ENCODE peak calls at places on chromosomes 2 and 18, in six cellular contexts. One of them, this sample, is unnamed.

GRCh38 chr18:46531472-46531871 is 125.5 kb downstream of the LOXHD1 start:
- DNase-seq in AG04450: no peak
- DNase-seq in HL-60: no peak
- DNase-seq in sigmoid colon: no peak
- DNase-seq in pancreas: no peak
- DNase-seq in Peyer's patch: no peak
- DNase-seq in this sample: no peak

GRCh38 chr18:3340682-3341097 is 78.8 kb downstream of the MYL12B start:
- DNase-seq in AG04450: no peak
- DNase-seq in HL-60: no peak
- DNase-seq in sigmoid colon: no peak
- DNase-seq in pancreas: no peak
- DNase-seq in Peyer's patch: no peak
- DNase-seq in this sample: peak

GRCh38 chr2:202007015-202008011 is 26.3 kb upstream of the FZD7 start:
- DNase-seq in AG04450: no peak
- DNase-seq in HL-60: no peak
- DNase-seq in sigmoid colon: no peak
- DNase-seq in pancreas: no peak
- DNase-seq in Peyer's patch: no peak
- DNase-seq in this sample: no peak

GRCh38 chr2:233355916-233356315 is 1.6 kb downstream of the DGKD start:
- DNase-seq in AG04450: no peak
- DNase-seq in HL-60: no peak
- DNase-seq in sigmoid colon: no peak
- DNase-seq in pancreas: no peak
- DNase-seq in Peyer's patch: no peak
- DNase-seq in this sample: no peak

GRCh38 chr2:145339646-145340045 is 819.7 kb upstream of the ZEB2 start:
- DNase-seq in AG04450: no peak
- DNase-seq in HL-60: no peak
- DNase-seq in sigmoid colon: no peak
- DNase-seq in pancreas: no peak
- DNase-seq in Peyer's patch: no peak
- DNase-seq in this sample: no peak

GRCh38 chr2:240925576-240926515 is 19.7 kb downstream of the CROCC2 start:
- DNase-seq in AG04450: no peak
- DNase-seq in HL-60: no peak
- DNase-seq in sigmoid colon: peak
- DNase-seq in pancreas: no peak
- DNase-seq in Peyer's patch: peak
- DNase-seq in this sample: no peak

GRCh38 chr2:209472386-209472832 is 48.6 kb downstream of the MAP2 start:
- DNase-seq in AG04450: no peak
- DNase-seq in HL-60: peak
- DNase-seq in sigmoid colon: no peak
- DNase-seq in pancreas: no peak
- DNase-seq in Peyer's patch: no peak
- DNase-seq in this sample: no peak

GRCh38 chr2:147083661-147084060 is 761.2 kb upstream of the ACVR2A start:
- DNase-seq in AG04450: no peak
- DNase-seq in HL-60: no peak
- DNase-seq in sigmoid colon: no peak
- DNase-seq in pancreas: no peak
- DNase-seq in Peyer's patch: no peak
- DNase-seq in this sample: no peak

GRCh38 chr2:52895726-52896340 is 871.8 kb upstream of the CHAC2 start:
- DNase-seq in AG04450: no peak
- DNase-seq in HL-60: no peak
- DNase-seq in sigmoid colon: no peak
- DNase-seq in pancreas: no peak
- DNase-seq in Peyer's patch: no peak
- DNase-seq in this sample: no peak

GRCh38 chr2:132911726-132912724 is 242.0 kb upstream of the LYPD1 start:
- DNase-seq in AG04450: peak
- DNase-seq in HL-60: no peak
- DNase-seq in sigmoid colon: no peak
- DNase-seq in pancreas: no peak
- DNase-seq in Peyer's patch: no peak
- DNase-seq in this sample: no peak

GRCh38 chr2:149716687-149717086 is 129.1 kb upstream of the MMADHC start:
- DNase-seq in AG04450: no peak
- DNase-seq in HL-60: no peak
- DNase-seq in sigmoid colon: no peak
- DNase-seq in pancreas: no peak
- DNase-seq in Peyer's patch: no peak
- DNase-seq in this sample: no peak

DNA sequence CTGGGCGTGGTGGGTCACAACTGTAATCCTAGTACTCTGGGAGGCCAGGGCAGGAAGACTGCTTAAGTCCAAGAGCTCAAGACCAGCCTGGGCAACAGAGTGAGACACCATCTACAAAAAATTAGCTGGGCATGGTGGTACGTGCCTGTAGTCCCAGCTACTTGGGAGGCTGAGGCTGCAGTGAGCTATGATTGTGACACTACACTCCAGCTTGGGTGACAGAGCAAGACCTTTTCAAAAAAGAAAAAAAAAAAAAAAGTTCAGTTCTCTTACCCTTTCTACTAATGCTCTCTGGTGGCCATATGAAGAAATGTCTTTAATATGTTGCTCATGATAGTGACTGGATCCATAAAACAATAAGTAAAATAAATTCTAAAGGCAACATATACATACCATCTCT is 14.9 kb downstream of the TYW5 start:
- DNase-seq in AG04450: no peak
- DNase-seq in HL-60: peak
- DNase-seq in sigmoid colon: no peak
- DNase-seq in pancreas: no peak
- DNase-seq in Peyer's patch: no peak
- DNase-seq in this sample: no peak
- TF ChIP-seq CTCF in AG04450: peak
- TF ChIP-seq CTCF in HL-60: no peak
- TF ChIP-seq CTCF in sigmoid colon: no peak
- TF ChIP-seq CTCF in pancreas: no peak
- TF ChIP-seq CTCF in Peyer's patch: peak
- TF ChIP-seq CTCF in this sample: peak

GRCh38 chr2:54454548-54454921 is 1.6 kb upstream of the SPTBN1 start:
- DNase-seq in AG04450: no peak
- DNase-seq in HL-60: no peak
- DNase-seq in sigmoid colon: no peak
- DNase-seq in pancreas: no peak
- DNase-seq in Peyer's patch: no peak
- DNase-seq in this sample: no peak
- H3K4me3 ChIP-seq in AG04450: no peak
- H3K4me3 ChIP-seq in HL-60: no peak
- H3K4me3 ChIP-seq in sigmoid colon: no peak
- H3K4me3 ChIP-seq in pancreas: no peak
- H3K4me3 ChIP-seq in Peyer's patch: no peak
- H3K4me3 ChIP-seq in this sample: no peak

DNA sequence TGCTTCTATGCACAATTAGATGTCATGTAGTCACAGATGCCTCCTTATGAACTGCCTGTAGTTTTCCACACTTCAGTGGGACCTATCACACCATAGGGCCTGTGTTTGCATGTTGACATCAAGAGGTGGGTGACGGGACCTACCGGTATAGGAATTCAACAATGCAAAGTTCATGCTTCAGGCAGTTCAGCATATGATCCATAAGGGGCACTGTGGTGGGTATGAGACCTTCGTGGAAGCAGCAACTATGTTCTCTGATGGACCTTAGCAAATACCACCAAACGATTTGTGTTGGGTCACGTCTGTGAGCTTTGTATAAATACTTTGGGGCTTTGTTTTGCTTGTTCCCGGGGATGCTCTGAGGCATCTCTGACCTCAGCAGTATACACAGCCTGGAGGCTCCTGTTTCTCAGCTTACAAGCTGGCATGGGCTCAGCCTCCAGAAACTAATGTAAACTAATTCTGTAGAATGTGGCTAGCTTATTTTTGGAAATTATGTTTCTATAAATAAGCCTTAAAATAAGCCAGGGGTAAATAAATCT is 111.6 kb downstream of the DTNA start:
- DNase-seq in AG04450: peak
- DNase-seq in HL-60: no peak
- DNase-seq in sigmoid colon: no peak
- DNase-seq in pancreas: no peak
- DNase-seq in Peyer's patch: no peak
- DNase-seq in this sample: no peak
- TF ChIP-seq CTCF in AG04450: peak
- TF ChIP-seq CTCF in HL-60: no peak
- TF ChIP-seq CTCF in sigmoid colon: no peak
- TF ChIP-seq CTCF in pancreas: no peak
- TF ChIP-seq CTCF in Peyer's patch: no peak
- TF ChIP-seq CTCF in this sample: no peak

GRCh38 chr2:42049411-42050349 is 1.9 kb downstream of the PKDCC start:
- DNase-seq in AG04450: no peak
- DNase-seq in HL-60: no peak
- DNase-seq in sigmoid colon: peak
- DNase-seq in pancreas: no peak
- DNase-seq in Peyer's patch: peak
- DNase-seq in this sample: no peak

GRCh38 chr2:42051168-42052125 is 3.6 kb downstream of the PKDCC start:
- DNase-seq in AG04450: no peak
- DNase-seq in HL-60: no peak
- DNase-seq in sigmoid colon: peak
- DNase-seq in pancreas: no peak
- DNase-seq in Peyer's patch: no peak
- DNase-seq in this sample: no peak

GRCh38 chr2:42052702-42053481 is 5.1 kb downstream of the PKDCC start:
- DNase-seq in AG04450: peak
- DNase-seq in HL-60: no peak
- DNase-seq in sigmoid colon: no peak
- DNase-seq in pancreas: no peak
- DNase-seq in Peyer's patch: peak
- DNase-seq in this sample: no peak

GRCh38 chr2:42048318-42049251 is 764 bp downstream of the PKDCC start:
- DNase-seq in AG04450: no peak
- DNase-seq in HL-60: no peak
- DNase-seq in sigmoid colon: peak
- DNase-seq in pancreas: peak
- DNase-seq in Peyer's patch: peak
- DNase-seq in this sample: no peak

DNA sequence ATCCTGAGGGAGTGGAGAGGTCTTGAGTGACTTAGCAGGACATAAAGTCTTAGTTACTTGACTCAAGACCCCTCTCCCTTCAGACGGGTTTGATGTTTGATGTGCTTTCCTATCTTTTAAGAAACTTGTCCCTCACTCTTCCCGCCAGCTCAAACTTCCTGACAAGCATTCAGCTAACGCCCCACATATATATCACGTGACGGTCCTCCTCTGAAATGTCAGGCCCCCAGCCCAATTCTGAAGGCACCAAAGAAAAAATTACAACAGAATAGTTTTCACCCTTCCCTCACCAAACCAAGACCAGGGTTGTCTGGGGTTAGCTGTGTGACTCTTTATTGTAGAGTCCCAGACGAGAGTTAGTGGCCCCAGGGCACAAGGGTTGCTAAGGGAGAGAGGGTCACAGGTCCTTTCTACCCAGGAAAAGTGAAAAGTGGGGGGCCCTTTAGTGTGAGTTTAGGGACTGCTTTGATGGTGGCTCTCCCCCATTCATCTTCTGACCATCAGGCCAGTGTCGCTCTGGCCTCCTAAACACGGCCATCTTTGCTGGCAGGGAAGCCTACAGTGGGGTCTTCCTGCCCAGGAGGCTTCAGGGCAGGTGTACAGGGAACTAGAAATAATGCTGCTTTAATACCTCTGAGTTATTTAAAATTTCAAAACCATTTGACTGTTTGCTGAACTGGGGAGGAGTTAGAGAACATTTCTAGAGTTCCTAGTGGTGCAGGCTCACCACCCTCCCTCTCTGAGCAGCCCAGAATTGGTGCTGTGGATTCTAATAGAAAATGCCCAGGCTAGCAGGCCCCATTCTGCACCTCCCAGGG is 2.7 kb downstream of the PKDCC start:
- DNase-seq in AG04450: no peak
- DNase-seq in HL-60: no peak
- DNase-seq in sigmoid colon: no peak
- DNase-seq in pancreas: no peak
- DNase-seq in Peyer's patch: no peak
- DNase-seq in this sample: no peak
- H3K4me3 ChIP-seq in AG04450: peak
- H3K4me3 ChIP-seq in HL-60: no peak
- H3K4me3 ChIP-seq in sigmoid colon: peak
- H3K4me3 ChIP-seq in pancreas: no peak
- H3K4me3 ChIP-seq in Peyer's patch: peak
- H3K4me3 ChIP-seq in this sample: no peak

DNA sequence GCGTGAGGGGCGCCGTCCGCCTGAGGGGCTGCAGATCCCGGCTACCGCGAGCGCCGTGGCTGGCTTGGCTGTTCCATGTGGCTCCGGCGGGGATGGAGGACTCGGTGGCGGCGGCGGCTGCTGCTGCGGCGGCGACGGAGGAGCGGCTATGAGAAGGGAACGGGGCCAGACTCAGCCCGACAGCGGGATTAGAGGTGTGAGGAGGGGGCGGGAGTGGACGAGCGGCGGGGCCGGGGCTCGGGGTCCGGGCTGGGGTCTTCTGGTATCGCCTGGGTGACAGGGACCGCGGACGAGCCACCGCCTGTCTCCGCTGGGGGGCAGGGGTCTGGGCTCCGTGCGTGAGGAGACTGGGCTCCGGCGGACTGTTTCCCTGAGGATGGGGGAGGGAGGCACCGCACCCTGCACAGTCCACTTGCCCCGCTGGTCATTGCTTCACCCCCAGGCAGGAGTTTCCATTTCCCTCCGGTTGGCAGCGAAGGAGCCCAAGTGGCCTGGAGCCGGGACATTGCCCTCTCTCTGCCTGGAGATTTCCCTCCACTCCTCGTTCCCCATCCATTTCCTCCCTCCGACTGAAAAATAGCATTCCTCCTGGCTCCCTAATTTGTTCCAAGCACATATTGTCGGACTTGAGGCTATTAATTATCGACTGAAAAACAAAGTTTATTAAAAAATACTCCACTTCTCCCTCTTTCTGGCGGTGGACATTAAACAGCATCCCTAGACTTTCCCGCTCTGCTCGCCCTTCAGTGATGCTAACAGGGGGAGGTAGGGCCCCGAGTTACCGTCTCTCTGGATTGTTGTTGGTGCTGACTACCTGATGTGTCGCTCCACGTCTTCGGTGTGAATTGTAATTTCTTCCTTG is 577 bp downstream of the EHBP1 start:
- DNase-seq in AG04450: no peak
- DNase-seq in HL-60: peak
- DNase-seq in sigmoid colon: peak
- DNase-seq in pancreas: peak
- DNase-seq in Peyer's patch: peak
- DNase-seq in this sample: no peak
- TF ChIP-seq CTCF in AG04450: no peak
- TF ChIP-seq CTCF in HL-60: no peak
- TF ChIP-seq CTCF in sigmoid colon: no peak
- TF ChIP-seq CTCF in pancreas: peak
- TF ChIP-seq CTCF in Peyer's patch: peak
- TF ChIP-seq CTCF in this sample: peak